ENCODE peak calls at places on chromosome 11, in ten cellular contexts. One of them, this sample, is unnamed.

GRCh38 chr11:32892355-32893090 is at the start of gene QSER1:
- DNase-seq in right atrium auricular region: no peak
- DNase-seq in BJ: no peak
- DNase-seq in neural progenitor cell: peak
- DNase-seq in A673: peak
- DNase-seq in fibroblast of mammary gland: peak
- DNase-seq in psoas muscle: peak
- DNase-seq in GM23338: peak
- DNase-seq in brain microvascular endothelial cell: peak
- DNase-seq in AG04450: no peak
- DNase-seq in this sample: peak

GRCh38 chr11:74465291-74465708 is 2.0 kb downstream of the KCNE3 start:
- DNase-seq in right atrium auricular region: no peak
- DNase-seq in BJ: no peak
- DNase-seq in neural progenitor cell: no peak
- DNase-seq in A673: no peak
- DNase-seq in fibroblast of mammary gland: no peak
- DNase-seq in psoas muscle: no peak
- DNase-seq in GM23338: no peak
- DNase-seq in brain microvascular endothelial cell: no peak
- DNase-seq in AG04450: no peak
- DNase-seq in this sample: no peak

GRCh38 chr11:1927151-1928037 is 7.9 kb downstream of the TNNT3 start:
- DNase-seq in right atrium auricular region: no peak
- DNase-seq in BJ: no peak
- DNase-seq in neural progenitor cell: peak
- DNase-seq in A673: no peak
- DNase-seq in fibroblast of mammary gland: no peak
- DNase-seq in psoas muscle: peak
- DNase-seq in GM23338: no peak
- DNase-seq in brain microvascular endothelial cell: no peak
- DNase-seq in AG04450: no peak
- DNase-seq in this sample: no peak

GRCh38 chr11:113179181-113179701 is 135.1 kb upstream of the TTC12 start:
- DNase-seq in right atrium auricular region: peak
- DNase-seq in BJ: no peak
- DNase-seq in neural progenitor cell: peak
- DNase-seq in A673: peak
- DNase-seq in fibroblast of mammary gland: no peak
- DNase-seq in psoas muscle: no peak
- DNase-seq in GM23338: no peak
- DNase-seq in brain microvascular endothelial cell: no peak
- DNase-seq in AG04450: no peak
- DNase-seq in this sample: no peak

GRCh38 chr11:44894217-44894617 is 56.5 kb downstream of the TP53I11 start:
- DNase-seq in right atrium auricular region: peak
- DNase-seq in BJ: no peak
- DNase-seq in neural progenitor cell: peak
- DNase-seq in A673: peak
- DNase-seq in fibroblast of mammary gland: peak
- DNase-seq in psoas muscle: peak
- DNase-seq in GM23338: peak
- DNase-seq in brain microvascular endothelial cell: peak
- DNase-seq in AG04450: peak
- DNase-seq in this sample: peak

GRCh38 chr11:7696424-7696823 is 9.9 kb downstream of the OVCH2 start:
- DNase-seq in right atrium auricular region: no peak
- DNase-seq in BJ: no peak
- DNase-seq in neural progenitor cell: no peak
- DNase-seq in A673: no peak
- DNase-seq in fibroblast of mammary gland: no peak
- DNase-seq in psoas muscle: no peak
- DNase-seq in GM23338: no peak
- DNase-seq in brain microvascular endothelial cell: no peak
- DNase-seq in AG04450: no peak
- DNase-seq in this sample: no peak

GRCh38 chr11:94148189-94148588 is 19.5 kb downstream of the PANX1 start:
- DNase-seq in right atrium auricular region: no peak
- DNase-seq in BJ: no peak
- DNase-seq in neural progenitor cell: no peak
- DNase-seq in A673: no peak
- DNase-seq in fibroblast of mammary gland: no peak
- DNase-seq in psoas muscle: no peak
- DNase-seq in GM23338: no peak
- DNase-seq in brain microvascular endothelial cell: no peak
- DNase-seq in AG04450: no peak
- DNase-seq in this sample: no peak

GRCh38 chr11:48006301-48006992 is 26.1 kb downstream of the PTPRJ start:
- DNase-seq in right atrium auricular region: no peak
- DNase-seq in BJ: no peak
- DNase-seq in neural progenitor cell: no peak
- DNase-seq in A673: no peak
- DNase-seq in fibroblast of mammary gland: peak
- DNase-seq in psoas muscle: no peak
- DNase-seq in GM23338: no peak
- DNase-seq in brain microvascular endothelial cell: peak
- DNase-seq in AG04450: no peak
- DNase-seq in this sample: no peak

GRCh38 chr11:100740440-100740839 is 53.4 kb downstream of the ARHGAP42 start:
- DNase-seq in right atrium auricular region: no peak
- DNase-seq in BJ: no peak
- DNase-seq in neural progenitor cell: no peak
- DNase-seq in A673: no peak
- DNase-seq in fibroblast of mammary gland: peak
- DNase-seq in psoas muscle: no peak
- DNase-seq in GM23338: no peak
- DNase-seq in brain microvascular endothelial cell: peak
- DNase-seq in AG04450: no peak
- DNase-seq in this sample: no peak

GRCh38 chr11:117552626-117553025 is 225.0 kb downstream of the CEP164 start:
- DNase-seq in right atrium auricular region: no peak
- DNase-seq in BJ: no peak
- DNase-seq in neural progenitor cell: no peak
- DNase-seq in A673: no peak
- DNase-seq in fibroblast of mammary gland: no peak
- DNase-seq in psoas muscle: no peak
- DNase-seq in GM23338: no peak
- DNase-seq in brain microvascular endothelial cell: no peak
- DNase-seq in AG04450: no peak
- DNase-seq in this sample: no peak

GRCh38 chr11:100576044-100577021 is 110.8 kb upstream of the ARHGAP42 start:
- DNase-seq in right atrium auricular region: no peak
- DNase-seq in BJ: no peak
- DNase-seq in neural progenitor cell: peak
- DNase-seq in A673: peak
- DNase-seq in fibroblast of mammary gland: peak
- DNase-seq in psoas muscle: no peak
- DNase-seq in GM23338: peak
- DNase-seq in brain microvascular endothelial cell: peak
- DNase-seq in AG04450: no peak
- DNase-seq in this sample: peak

GRCh38 chr11:34970480-34970879 is 54.1 kb downstream of the PDHX start:
- DNase-seq in right atrium auricular region: no peak
- DNase-seq in BJ: no peak
- DNase-seq in neural progenitor cell: no peak
- DNase-seq in A673: no peak
- DNase-seq in fibroblast of mammary gland: peak
- DNase-seq in psoas muscle: no peak
- DNase-seq in GM23338: no peak
- DNase-seq in brain microvascular endothelial cell: no peak
- DNase-seq in AG04450: no peak
- DNase-seq in this sample: no peak

GRCh38 chr11:80239217-80239616 is 798.4 kb upstream of the TENM4 start:
- DNase-seq in right atrium auricular region: no peak
- DNase-seq in BJ: no peak
- DNase-seq in neural progenitor cell: no peak
- DNase-seq in A673: no peak
- DNase-seq in fibroblast of mammary gland: peak
- DNase-seq in psoas muscle: no peak
- DNase-seq in GM23338: no peak
- DNase-seq in brain microvascular endothelial cell: no peak
- DNase-seq in AG04450: no peak
- DNase-seq in this sample: no peak

GRCh38 chr11:86211619-86212018 is 32.9 kb upstream of the EED start:
- DNase-seq in right atrium auricular region: no peak
- DNase-seq in BJ: no peak
- DNase-seq in neural progenitor cell: no peak
- DNase-seq in A673: no peak
- DNase-seq in fibroblast of mammary gland: no peak
- DNase-seq in psoas muscle: no peak
- DNase-seq in GM23338: no peak
- DNase-seq in brain microvascular endothelial cell: no peak
- DNase-seq in AG04450: no peak
- DNase-seq in this sample: no peak

DNA sequence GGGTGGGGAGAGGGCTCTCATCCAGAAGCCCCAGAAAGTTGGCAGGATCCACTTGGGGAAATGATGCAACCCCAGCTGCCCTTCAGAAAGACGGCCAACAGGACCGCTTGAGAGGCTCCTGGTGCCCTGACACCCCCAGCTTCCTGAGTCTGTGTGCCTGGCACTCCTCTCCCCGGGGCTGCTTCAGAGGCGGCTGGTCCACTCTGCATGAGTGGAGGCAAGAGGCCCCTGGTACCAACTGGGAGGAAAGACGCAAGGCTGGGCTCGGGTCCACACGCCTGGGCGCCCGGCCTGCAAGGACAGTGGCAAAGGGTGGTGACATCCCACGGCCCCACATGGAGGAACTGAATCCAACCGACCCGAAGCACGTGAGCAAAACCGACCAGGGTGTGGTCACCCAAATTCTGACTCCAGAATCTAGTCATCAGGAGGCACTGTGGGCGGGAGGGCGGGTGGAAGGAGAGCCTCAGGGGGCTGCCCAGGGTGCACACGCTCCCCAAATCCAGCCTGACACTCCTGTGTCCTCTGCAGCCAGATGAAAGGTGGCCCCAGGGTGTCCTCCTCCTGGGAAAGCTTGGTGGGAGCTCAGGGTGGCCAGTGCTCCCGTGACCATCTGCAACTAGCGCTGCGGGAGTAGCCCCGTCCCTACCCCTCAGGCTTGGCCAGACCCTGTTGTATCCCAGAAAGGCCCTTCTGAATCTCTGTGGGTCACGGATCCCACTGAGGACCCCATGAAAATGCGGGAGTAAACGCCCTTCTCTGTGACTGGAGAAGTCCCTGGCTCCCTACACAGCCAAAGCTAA is 3.7 kb downstream of the RNH1 start:
- DNase-seq in right atrium auricular region: peak
- DNase-seq in BJ: no peak
- DNase-seq in neural progenitor cell: no peak
- DNase-seq in A673: no peak
- DNase-seq in fibroblast of mammary gland: peak
- DNase-seq in psoas muscle: peak
- DNase-seq in GM23338: no peak
- DNase-seq in brain microvascular endothelial cell: no peak
- DNase-seq in AG04450: no peak
- DNase-seq in this sample: no peak
- H3K4me3 ChIP-seq in right atrium auricular region: peak
- H3K4me3 ChIP-seq in BJ: peak
- H3K4me3 ChIP-seq in neural progenitor cell: no peak
- H3K4me3 ChIP-seq in A673: peak
- H3K4me3 ChIP-seq in fibroblast of mammary gland: peak
- H3K4me3 ChIP-seq in psoas muscle: peak
- H3K4me3 ChIP-seq in GM23338: peak
- H3K4me3 ChIP-seq in brain microvascular endothelial cell: peak
- H3K4me3 ChIP-seq in AG04450: peak
- H3K4me3 ChIP-seq in this sample: no peak

DNA sequence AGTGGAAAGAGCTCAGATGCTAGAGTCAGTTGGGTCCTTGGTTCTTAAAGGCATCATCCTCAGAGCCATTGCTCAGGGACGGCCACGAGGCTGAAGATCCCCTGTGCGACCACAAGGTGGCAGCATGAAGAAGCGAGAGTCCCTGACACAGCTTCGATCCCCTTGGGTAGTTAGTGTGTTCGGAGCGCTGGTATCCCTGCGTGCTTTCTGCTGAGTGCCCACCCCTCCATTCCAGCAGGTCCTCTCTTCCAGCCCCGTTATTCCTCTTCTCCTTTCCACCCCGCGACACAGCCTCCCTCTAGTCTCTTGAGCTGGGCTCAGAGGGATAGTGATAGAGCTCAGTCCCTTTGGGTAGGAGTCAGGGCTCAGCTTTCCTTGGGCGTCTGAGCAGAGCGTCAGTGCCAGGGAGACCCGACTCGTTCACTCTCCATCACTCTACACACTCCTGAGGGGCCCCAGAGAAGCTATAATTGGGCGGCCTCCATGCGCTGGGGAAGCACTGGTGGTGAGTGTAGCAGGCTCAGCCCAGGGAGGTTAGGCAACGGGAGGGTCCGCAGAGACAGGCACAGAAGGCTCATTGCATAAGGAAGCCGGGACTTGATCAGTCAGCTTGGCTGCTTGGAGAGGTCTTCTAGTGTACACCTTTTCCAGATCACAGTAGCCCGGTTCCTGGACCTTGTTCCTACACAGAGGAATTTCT is at the start of gene OR51D1:
- DNase-seq in right atrium auricular region: peak
- DNase-seq in BJ: no peak
- DNase-seq in neural progenitor cell: peak
- DNase-seq in A673: peak
- DNase-seq in fibroblast of mammary gland: peak
- DNase-seq in psoas muscle: peak
- DNase-seq in GM23338: peak
- DNase-seq in brain microvascular endothelial cell: peak
- DNase-seq in AG04450: peak
- DNase-seq in this sample: peak
- H3K4me3 ChIP-seq in right atrium auricular region: peak
- H3K4me3 ChIP-seq in BJ: no peak
- H3K4me3 ChIP-seq in neural progenitor cell: peak
- H3K4me3 ChIP-seq in A673: no peak
- H3K4me3 ChIP-seq in fibroblast of mammary gland: no peak
- H3K4me3 ChIP-seq in psoas muscle: peak
- H3K4me3 ChIP-seq in GM23338: peak
- H3K4me3 ChIP-seq in brain microvascular endothelial cell: peak
- H3K4me3 ChIP-seq in AG04450: peak
- H3K4me3 ChIP-seq in this sample: no peak

GRCh38 chr11:64687641-64688533 is 35.1 kb downstream of the NRXN2 start:
- DNase-seq in right atrium auricular region: no peak
- DNase-seq in BJ: no peak
- DNase-seq in neural progenitor cell: peak
- DNase-seq in A673: no peak
- DNase-seq in fibroblast of mammary gland: no peak
- DNase-seq in psoas muscle: no peak
- DNase-seq in GM23338: no peak
- DNase-seq in brain microvascular endothelial cell: no peak
- DNase-seq in AG04450: no peak
- DNase-seq in this sample: no peak
- H3K4me3 ChIP-seq in right atrium auricular region: peak
- H3K4me3 ChIP-seq in BJ: no peak
- H3K4me3 ChIP-seq in neural progenitor cell: peak
- H3K4me3 ChIP-seq in A673: peak
- H3K4me3 ChIP-seq in fibroblast of mammary gland: no peak
- H3K4me3 ChIP-seq in psoas muscle: peak
- H3K4me3 ChIP-seq in GM23338: peak
- H3K4me3 ChIP-seq in brain microvascular endothelial cell: no peak
- H3K4me3 ChIP-seq in AG04450: no peak
- H3K4me3 ChIP-seq in this sample: no peak

DNA sequence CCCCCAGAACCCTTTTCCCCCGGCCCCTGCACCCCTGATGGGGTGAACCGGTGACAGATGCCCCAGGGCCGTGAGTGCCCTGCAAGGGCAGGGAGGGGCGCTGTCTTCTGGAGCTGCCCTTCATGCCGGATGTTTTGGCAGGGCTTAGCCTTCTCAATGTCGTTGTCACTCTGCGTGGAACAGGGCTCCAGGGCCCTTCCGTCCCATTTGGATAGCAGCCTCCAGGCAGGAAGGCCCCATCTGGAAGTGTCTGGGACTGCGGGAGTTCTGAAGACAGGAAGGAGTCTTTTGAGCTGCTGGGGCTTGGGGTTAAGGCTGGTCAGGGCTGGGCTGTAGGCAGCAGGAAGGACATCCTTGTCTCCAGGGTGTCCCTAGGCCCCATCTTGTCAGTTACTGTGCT is 4.6 kb downstream of the FRMD8 start:
- DNase-seq in right atrium auricular region: no peak
- DNase-seq in BJ: no peak
- DNase-seq in neural progenitor cell: peak
- DNase-seq in A673: peak
- DNase-seq in fibroblast of mammary gland: peak
- DNase-seq in psoas muscle: no peak
- DNase-seq in GM23338: peak
- DNase-seq in brain microvascular endothelial cell: no peak
- DNase-seq in AG04450: no peak
- DNase-seq in this sample: no peak
- H3K4me3 ChIP-seq in right atrium auricular region: peak
- H3K4me3 ChIP-seq in BJ: peak
- H3K4me3 ChIP-seq in neural progenitor cell: no peak
- H3K4me3 ChIP-seq in A673: peak
- H3K4me3 ChIP-seq in fibroblast of mammary gland: no peak
- H3K4me3 ChIP-seq in psoas muscle: peak
- H3K4me3 ChIP-seq in GM23338: no peak
- H3K4me3 ChIP-seq in brain microvascular endothelial cell: peak
- H3K4me3 ChIP-seq in AG04450: peak
- H3K4me3 ChIP-seq in this sample: no peak